ENCODE peak calls at places on chromosomes 12 and 14, in eight cellular contexts. M is tibial artery, I is mesenchymal stem cell, D is occipital lobe, S is HFFc6, P is posterior vena cava, E is M059J, W is NCI-H1092 treated with DMSO at 0.1 percent for 48 hours. Z is an unnamed sample.

GRCh38 chr14:76891436-76891835 is 65.2 kb downstream of the LRRC74A start:
- DNase-seq in M (no peak), I (no peak), D (no peak), S (peak; percentile 34), P (no peak), E (peak; percentile 60), W (no peak), Z (no peak)

GRCh38 chr12:666766-667308 is 3.6 kb upstream of the NINJ2 start:
- DNase-seq in M (no peak), I (peak; percentile 41), D (no peak), S (peak; percentile 56), P (no peak), E (peak; percentile 27), W (no peak), Z (no peak)

GRCh38 chr12:6494351-6494743 is 445 bp downstream of the NCAPD2 start:
- DNase-seq in M (no peak), I (no peak), D (no peak), S (peak; percentile 19), P (no peak), E (no peak), W (peak; percentile 41), Z (no peak)

GRCh38 chr12:66587912-66588311 is 91.0 kb downstream of the GRIP1 start:
- DNase-seq in M (no peak), I (no peak), D (no peak), S (no peak), P (no peak), E (no peak), W (no peak), Z (no peak)

GRCh38 chr14:106530423-106531107 is 1004.2 kb downstream of the TMEM121 start:
- DNase-seq in M (no peak), I (no peak), D (no peak), S (no peak), P (no peak), E (no peak), W (no peak), Z (no peak)

GRCh38 chr14:21882226-21882625 is 208.6 kb upstream of the OR4E1 start:
- DNase-seq in M (no peak), I (peak; percentile 1), D (no peak), S (no peak), P (no peak), E (no peak), W (no peak), Z (no peak)

GRCh38 chr14:20143911-20144310 is 5.3 kb downstream of the OR4N5 start:
- DNase-seq in M (no peak), I (no peak), D (no peak), S (no peak), P (no peak), E (no peak), W (no peak), Z (no peak)

GRCh38 chr12:98750511-98750910 is 105.4 kb downstream of the APAF1 start:
- DNase-seq in M (no peak), I (no peak), D (peak; percentile 79), S (no peak), P (no peak), E (no peak), W (no peak), Z (peak; percentile 23)

GRCh38 chr12:123971770-123972447 is 722 bp downstream of the CCDC92 start:
- DNase-seq in M (peak; percentile 70), I (peak; percentile 63), D (peak; percentile 32), S (peak; percentile 38), P (no peak), E (peak; percentile 53), W (peak; percentile 13), Z (peak; percentile 37)

Z was measured in cerebellum.